ENCODE peak calls at places on chromosomes 11 and 22, in seven cellular contexts. One of them, this sample, is unnamed. For H3K4me1, the result is how much of the 10 kb centered on the place peaks cover.

GRCh38 chr22:39661842-39662676 is 91.5 kb downstream of the CACNA1I start:
- DNase-seq in aorta: no peak
- DNase-seq in right atrium auricular region: no peak
- DNase-seq in right lobe of liver: no peak
- DNase-seq in pancreas: no peak
- DNase-seq in A673: peak
- DNase-seq in effector memory CD4-positive, alpha-beta T cell: peak
- DNase-seq in this sample: no peak

GRCh38 chr11:65314501-65315203 is at the start of gene CDC42EP2:
- DNase-seq in effector memory CD4-positive, alpha-beta T cell: peak
- DNase-seq in pancreas: peak
- DNase-seq in aorta: peak
- DNase-seq in A673: peak
- DNase-seq in right lobe of liver: peak
- DNase-seq in right atrium auricular region: peak
- DNase-seq in this sample: peak

GRCh38 chr11:101096036-101096704 is 33.4 kb downstream of the PGR start:
- DNase-seq in effector memory CD4-positive, alpha-beta T cell: no peak
- DNase-seq in right lobe of liver: no peak
- DNase-seq in right atrium auricular region: no peak
- DNase-seq in pancreas: no peak
- DNase-seq in aorta: peak
- DNase-seq in A673: peak
- DNase-seq in this sample: peak

GRCh38 chr11:116467809-116468208 is 305.0 kb downstream of the BUD13 start:
- DNase-seq in effector memory CD4-positive, alpha-beta T cell: no peak
- DNase-seq in right atrium auricular region: no peak
- DNase-seq in pancreas: no peak
- DNase-seq in aorta: no peak
- DNase-seq in A673: no peak
- DNase-seq in right lobe of liver: no peak
- DNase-seq in this sample: no peak

GRCh38 chr22:27317961-27318360 is 483.6 kb downstream of the MN1 start:
- DNase-seq in aorta: no peak
- DNase-seq in A673: peak
- DNase-seq in right atrium auricular region: no peak
- DNase-seq in right lobe of liver: no peak
- DNase-seq in effector memory CD4-positive, alpha-beta T cell: no peak
- DNase-seq in pancreas: no peak
- DNase-seq in this sample: no peak

GRCh38 chr11:7600205-7600775 is 73.0 kb downstream of the CYB5R2 start:
- DNase-seq in pancreas: no peak
- DNase-seq in effector memory CD4-positive, alpha-beta T cell: no peak
- DNase-seq in right atrium auricular region: peak
- DNase-seq in A673: no peak
- DNase-seq in right lobe of liver: peak
- DNase-seq in aorta: peak
- DNase-seq in this sample: peak

GRCh38 chr11:64021742-64022067 is 14.0 kb upstream of the FLRT1 start:
- DNase-seq in right atrium auricular region: no peak
- DNase-seq in aorta: no peak
- DNase-seq in A673: no peak
- DNase-seq in right lobe of liver: no peak
- DNase-seq in effector memory CD4-positive, alpha-beta T cell: no peak
- DNase-seq in pancreas: no peak
- DNase-seq in this sample: no peak

GRCh38 chr22:21075516-21076138 is 29.9 kb downstream of the LRRC74B start:
- DNase-seq in right atrium auricular region: no peak
- DNase-seq in A673: no peak
- DNase-seq in pancreas: no peak
- DNase-seq in right lobe of liver: no peak
- DNase-seq in effector memory CD4-positive, alpha-beta T cell: no peak
- DNase-seq in aorta: no peak
- DNase-seq in this sample: no peak

GRCh38 chr11:112225753-112226061 is 521 bp upstream of the PTS start:
- DNase-seq in pancreas: no peak
- DNase-seq in A673: no peak
- DNase-seq in effector memory CD4-positive, alpha-beta T cell: no peak
- DNase-seq in aorta: peak
- DNase-seq in right atrium auricular region: peak
- DNase-seq in right lobe of liver: no peak
- DNase-seq in this sample: no peak

GRCh38 chr11:68010058-68011041 is at the start of gene ALDH3B1:
- DNase-seq in A673: no peak
- DNase-seq in pancreas: peak
- DNase-seq in right lobe of liver: peak
- DNase-seq in effector memory CD4-positive, alpha-beta T cell: no peak
- DNase-seq in aorta: peak
- DNase-seq in right atrium auricular region: peak
- DNase-seq in this sample: peak

GRCh38 chr22:41446639-41447434 is at the start of gene TOB2:
- DNase-seq in effector memory CD4-positive, alpha-beta T cell: peak
- DNase-seq in A673: peak
- DNase-seq in pancreas: peak
- DNase-seq in aorta: peak
- DNase-seq in right atrium auricular region: peak
- DNase-seq in right lobe of liver: peak
- DNase-seq in this sample: peak

GRCh38 chr22:49036513-49036912 is 791.2 kb downstream of the BRD1 start:
- DNase-seq in right lobe of liver: no peak
- DNase-seq in right atrium auricular region: no peak
- DNase-seq in A673: no peak
- DNase-seq in pancreas: no peak
- DNase-seq in aorta: no peak
- DNase-seq in effector memory CD4-positive, alpha-beta T cell: no peak
- DNase-seq in this sample: no peak

GRCh38 chr11:28318861-28319260 is 210.7 kb downstream of the METTL15 start:
- DNase-seq in pancreas: no peak
- DNase-seq in A673: no peak
- DNase-seq in right atrium auricular region: no peak
- DNase-seq in right lobe of liver: no peak
- DNase-seq in effector memory CD4-positive, alpha-beta T cell: no peak
- DNase-seq in aorta: no peak
- DNase-seq in this sample: no peak

DNA sequence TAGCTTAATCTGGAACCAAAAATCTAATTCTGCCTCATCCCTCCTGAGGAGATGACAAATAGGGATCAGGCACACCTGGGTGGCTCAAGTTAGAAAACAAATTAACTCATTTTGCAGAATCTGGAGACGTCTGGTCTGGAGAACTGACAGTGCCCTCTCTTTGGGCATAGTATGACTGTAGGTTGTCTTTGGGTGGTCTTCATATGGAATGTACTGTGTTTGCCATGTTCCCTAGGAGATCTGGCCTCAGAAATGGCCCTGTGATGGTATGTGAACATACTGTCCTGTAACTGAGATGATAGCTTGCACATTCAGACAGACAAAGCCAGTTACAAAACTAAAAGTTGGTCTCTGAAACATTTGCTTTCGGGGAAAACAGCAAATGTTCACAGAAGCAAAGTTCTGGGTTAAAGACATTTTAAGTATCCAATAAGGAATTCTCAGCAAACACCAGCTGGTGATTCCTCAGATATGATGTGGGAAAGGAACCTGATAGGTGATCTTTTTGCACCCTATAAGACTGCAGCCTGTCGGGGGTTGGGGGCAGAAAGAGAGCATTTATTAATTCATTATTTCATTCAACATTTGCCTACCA is 29.7 kb downstream of the CD44 start:
- DNase-seq in effector memory CD4-positive, alpha-beta T cell: no peak
- DNase-seq in aorta: no peak
- DNase-seq in pancreas: no peak
- DNase-seq in A673: no peak
- DNase-seq in right atrium auricular region: no peak
- DNase-seq in right lobe of liver: no peak
- DNase-seq in this sample: no peak
- H3K4me1 ChIP-seq in effector memory CD4-positive, alpha-beta T cell: half or more
- H3K4me1 ChIP-seq in aorta: under half
- H3K4me1 ChIP-seq in pancreas: under half
- H3K4me1 ChIP-seq in A673: under half
- H3K4me1 ChIP-seq in right atrium auricular region: under half
- H3K4me1 ChIP-seq in right lobe of liver: under half
- H3K4me1 ChIP-seq in this sample: half or more

GRCh38 chr11:94775576-94776327 is 7.6 kb downstream of the AMOTL1 start:
- DNase-seq in right atrium auricular region: no peak
- DNase-seq in pancreas: no peak
- DNase-seq in aorta: no peak
- DNase-seq in A673: no peak
- DNase-seq in right lobe of liver: peak
- DNase-seq in effector memory CD4-positive, alpha-beta T cell: no peak
- DNase-seq in this sample: no peak

GRCh38 chr11:94773842-94774241 is 5.7 kb downstream of the AMOTL1 start:
- DNase-seq in A673: no peak
- DNase-seq in right lobe of liver: no peak
- DNase-seq in pancreas: no peak
- DNase-seq in effector memory CD4-positive, alpha-beta T cell: no peak
- DNase-seq in right atrium auricular region: no peak
- DNase-seq in aorta: no peak
- DNase-seq in this sample: no peak

GRCh38 chr11:94771951-94772350 is 3.8 kb downstream of the AMOTL1 start:
- DNase-seq in effector memory CD4-positive, alpha-beta T cell: no peak
- DNase-seq in aorta: no peak
- DNase-seq in A673: no peak
- DNase-seq in pancreas: no peak
- DNase-seq in right lobe of liver: no peak
- DNase-seq in right atrium auricular region: no peak
- DNase-seq in this sample: no peak

GRCh38 chr11:94776351-94777321 is 8.5 kb downstream of the AMOTL1 start:
- DNase-seq in pancreas: no peak
- DNase-seq in aorta: no peak
- DNase-seq in right atrium auricular region: no peak
- DNase-seq in right lobe of liver: no peak
- DNase-seq in A673: peak
- DNase-seq in effector memory CD4-positive, alpha-beta T cell: no peak
- DNase-seq in this sample: peak

DNA sequence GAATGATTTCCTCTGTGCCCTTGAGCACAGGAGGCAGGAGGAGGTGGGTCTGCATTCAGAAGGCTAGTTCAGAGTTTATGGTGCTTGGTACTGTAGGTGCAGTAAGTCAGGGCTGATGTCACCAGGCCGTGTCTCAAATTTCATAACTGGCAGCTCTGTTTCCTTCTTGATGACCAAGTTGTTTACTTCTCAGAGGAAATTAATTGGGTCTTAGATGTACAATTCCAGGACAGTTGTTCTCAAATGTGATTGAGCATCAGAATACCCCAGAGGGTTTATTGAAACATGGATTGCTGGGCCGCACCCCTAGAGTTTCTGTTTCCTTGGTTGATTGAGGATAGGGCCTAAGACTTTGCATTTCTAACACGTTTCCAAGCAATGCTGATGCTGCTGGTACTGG is 6.2 kb downstream of the AMOTL1 start:
- DNase-seq in effector memory CD4-positive, alpha-beta T cell: no peak
- DNase-seq in A673: no peak
- DNase-seq in pancreas: no peak
- DNase-seq in aorta: no peak
- DNase-seq in right atrium auricular region: no peak
- DNase-seq in right lobe of liver: no peak
- DNase-seq in this sample: peak
- H3K4me1 ChIP-seq in effector memory CD4-positive, alpha-beta T cell: under half
- H3K4me1 ChIP-seq in A673: under half
- H3K4me1 ChIP-seq in pancreas: under half
- H3K4me1 ChIP-seq in aorta: under half
- H3K4me1 ChIP-seq in right atrium auricular region: under half
- H3K4me1 ChIP-seq in right lobe of liver: under half
- H3K4me1 ChIP-seq in this sample: half or more

GRCh38 chr22:36152088-36152487 is 8.5 kb downstream of the APOL3 start:
- DNase-seq in aorta: no peak
- DNase-seq in right atrium auricular region: no peak
- DNase-seq in effector memory CD4-positive, alpha-beta T cell: no peak
- DNase-seq in right lobe of liver: no peak
- DNase-seq in A673: no peak
- DNase-seq in pancreas: no peak
- DNase-seq in this sample: no peak
- H3K4me1 ChIP-seq in aorta: under half
- H3K4me1 ChIP-seq in right atrium auricular region: under half
- H3K4me1 ChIP-seq in effector memory CD4-positive, alpha-beta T cell: under half
- H3K4me1 ChIP-seq in right lobe of liver: under half
- H3K4me1 ChIP-seq in A673: under half
- H3K4me1 ChIP-seq in pancreas: under half
- H3K4me1 ChIP-seq in this sample: under half

DNA sequence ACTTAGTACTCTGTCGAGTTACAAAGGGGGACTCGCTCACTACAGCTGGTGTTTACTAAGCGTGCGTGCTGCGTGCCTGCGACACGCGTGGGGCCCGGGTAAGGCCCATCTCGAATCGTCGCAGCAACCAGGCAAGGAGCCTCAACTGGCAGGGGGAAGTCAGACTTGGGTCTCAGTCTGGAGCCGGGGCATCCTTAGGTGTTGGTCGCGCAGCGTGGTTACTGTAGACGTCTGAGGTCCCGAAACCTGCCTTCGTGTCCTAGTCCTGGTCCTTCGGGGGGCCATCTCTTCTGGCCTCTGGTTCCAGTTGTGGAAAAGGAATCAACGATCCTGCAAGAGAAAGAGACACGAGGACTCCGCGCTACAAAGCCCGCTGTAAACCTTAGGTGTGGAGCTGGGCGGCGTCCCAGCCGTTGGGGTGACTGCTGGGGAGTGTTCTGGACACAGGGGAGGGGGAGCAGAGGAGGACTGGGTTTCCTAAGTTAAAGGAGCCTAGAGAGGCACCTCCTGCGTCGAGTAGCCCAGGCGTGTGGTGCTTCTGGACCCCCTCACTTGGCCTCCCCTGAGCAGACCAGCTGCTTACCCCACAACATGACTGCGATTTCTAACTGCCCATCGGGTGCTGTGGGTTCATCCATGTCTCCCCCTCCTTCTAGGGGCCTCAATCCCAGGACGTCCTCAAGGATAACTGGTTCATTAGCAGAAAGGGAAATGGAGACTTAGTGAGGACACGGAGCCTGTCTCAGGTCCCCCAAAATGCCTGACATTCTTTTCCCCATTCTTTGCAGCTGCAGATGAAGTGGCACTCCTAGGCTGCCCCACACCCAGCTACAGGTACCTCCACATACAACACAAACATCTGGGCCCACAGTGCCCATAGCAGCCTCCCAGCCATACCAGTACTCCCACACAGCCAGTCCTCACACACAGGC is 4.9 kb upstream of the WNT11 start:
- DNase-seq in aorta: no peak
- DNase-seq in right lobe of liver: no peak
- DNase-seq in A673: peak
- DNase-seq in right atrium auricular region: no peak
- DNase-seq in pancreas: no peak
- DNase-seq in effector memory CD4-positive, alpha-beta T cell: no peak
- DNase-seq in this sample: no peak
- H3K4me1 ChIP-seq in aorta: under half
- H3K4me1 ChIP-seq in right lobe of liver: under half
- H3K4me1 ChIP-seq in A673: under half
- H3K4me1 ChIP-seq in right atrium auricular region: under half
- H3K4me1 ChIP-seq in pancreas: under half
- H3K4me1 ChIP-seq in effector memory CD4-positive, alpha-beta T cell: under half
- H3K4me1 ChIP-seq in this sample: under half